ENCODE peak calls at places on chromosomes 16 and 17, in five cellular contexts. R, G, N, Q and A are unnamed samples.

GRCh38 chr17:57735707-57736106 is 9.4 kb downstream of the CCDC182 start:
- DNase-seq in R (peak; percentile 77), G (no peak), N (no peak), Q (peak; percentile 3), A (no peak)

GRCh38 chr17:34581446-34582184 is 2.2 kb downstream of the TMEM132E start:
- DNase-seq in R (peak; percentile 47), G (no peak), N (no peak), Q (no peak), A (no peak)

GRCh38 chr17:17051380-17051779 is 9.1 kb downstream of the MPRIP start:
- DNase-seq in R (no peak), G (no peak), N (no peak), Q (no peak), A (peak; percentile 3)

GRCh38 chr17:62750502-62751349 is 57.4 kb downstream of the MARCHF10 start:
- DNase-seq in R (peak; percentile 72), G (no peak), N (no peak), Q (no peak), A (no peak)

GRCh38 chr17:2259769-2260536 is 43.6 kb downstream of the SMG6 start:
- DNase-seq in R (no peak), G (peak; percentile 74), N (no peak), Q (no peak), A (no peak)

GRCh38 chr17:41962768-41963434 is 3.7 kb upstream of the CNP start:
- DNase-seq in R (peak; percentile 92), G (peak; percentile 90), N (peak; percentile 82), Q (peak; percentile 87), A (peak; percentile 66)

GRCh38 chr16:86566601-86566965 is at the start of gene FOXC2:
- DNase-seq in R (peak; percentile 92), G (peak; percentile 80), N (peak; percentile 70), Q (peak; percentile 96), A (no peak)

GRCh38 chr17:80468222-80468621 is 8.2 kb downstream of the NPTX1 start:
- DNase-seq in R (peak; percentile 80), G (no peak), N (no peak), Q (no peak), A (no peak)

GRCh38 chr17:40124279-40125141 is 2.7 kb downstream of the MSL1 start:
- DNase-seq in R (no peak), G (no peak), N (peak; percentile 53), Q (peak; percentile 61), A (no peak)

GRCh38 chr16:1626776-1627175 is 14.6 kb downstream of the CRAMP1 start:
- DNase-seq in R (no peak), G (no peak), N (no peak), Q (no peak), A (no peak)

GRCh38 chr17:32486091-32486700 is 597 bp upstream of the CDK5R1 start:
- DNase-seq in R (peak; percentile 88), G (peak; percentile 79), N (peak; percentile 70), Q (peak; percentile 80), A (no peak)

GRCh38 chr16:56321159-56321558 is 104.2 kb downstream of the AMFR start:
- DNase-seq in R (no peak), G (no peak), N (no peak), Q (no peak), A (no peak)

GRCh38 chr16:87955302-87956168 is 4.3 kb downstream of the BANP start:
- DNase-seq in R (no peak), G (no peak), N (no peak), Q (no peak), A (no peak)

GRCh38 chr17:56521439-56522141 is 71.9 kb upstream of the NOG start:
- DNase-seq in R (peak; percentile 44), G (no peak), N (no peak), Q (no peak), A (no peak)

GRCh38 chr16:3824121-3824795 is 56.3 kb downstream of the CREBBP start:
- DNase-seq in R (no peak), G (no peak), N (no peak), Q (no peak), A (no peak)

GRCh38 chr16:46555981-46556380 is 65.2 kb downstream of the SHCBP1 start:
- DNase-seq in R (no peak), G (no peak), N (no peak), Q (no peak), A (no peak)

GRCh38 chr17:39170051-39170450 is 4.1 kb upstream of the ARL5C start:
- DNase-seq in R (no peak), G (no peak), N (no peak), Q (no peak), A (no peak)

GRCh38 chr16:87201052-87201451 is 116.1 kb downstream of the C16orf95 start:
- DNase-seq in R (no peak), G (peak; percentile 89), N (no peak), Q (peak; percentile 14), A (no peak)

GRCh38 chr17:37490022-37490587 is 414 bp downstream of the DUSP14 start:
- DNase-seq in R (peak; percentile 80), G (peak; percentile 81), N (peak; percentile 61), Q (peak; percentile 98), A (peak; percentile 74)

GRCh38 chr16:21599994-21600773 is 807 bp downstream of the METTL9 start:
- DNase-seq in R (peak; percentile 33), G (no peak), N (peak; percentile 35), Q (peak; percentile 16), A (no peak)

GRCh38 chr17:36686123-36686669 is 84.8 kb downstream of the MRM1 start:
- DNase-seq in R (no peak), G (no peak), N (no peak), Q (no peak), A (no peak)

GRCh38 chr16:85083051-85083639 is 29.1 kb downstream of the CIBAR2 start:
- DNase-seq in R (peak; percentile 83), G (no peak), N (no peak), Q (no peak), A (no peak)

GRCh38 chr17:72378414-72379395 is 257.9 kb downstream of the SOX9 start:
- DNase-seq in R (no peak), G (no peak), N (no peak), Q (no peak), A (no peak)

GRCh38 chr17:17917394-17917793 is 54.8 kb downstream of the TOM1L2 start:
- DNase-seq in R (no peak), G (peak; percentile 13), N (no peak), Q (no peak), A (no peak)

GRCh38 chr17:149231-149630 is 11.9 kb downstream of the SCGB1C2 start:
- DNase-seq in R (no peak), G (peak; percentile 15), N (no peak), Q (no peak), A (no peak)
- TF ChIP-seq CTCF in R (peak; percentile 44), G (no peak), N (no peak), Q (no peak), A (no peak)

GRCh38 chr16:27642753-27643152 is 92.8 kb downstream of the KATNIP start:
- DNase-seq in R (peak; percentile 45), G (no peak), N (no peak), Q (peak; percentile 15), A (no peak)
- TF ChIP-seq CTCF in R (peak; percentile 59), G (no peak), N (no peak), Q (no peak), A (no peak)

GRCh38 chr17:21119247-21119944 is 7.4 kb upstream of the DHRS7B start:
- DNase-seq in R (peak; percentile 87), G (peak; percentile 86), N (peak; percentile 74), Q (peak; percentile 59), A (peak; percentile 41)

GRCh38 chr17:21124096-21124495 is 2.7 kb upstream of the DHRS7B start:
- DNase-seq in R (peak; percentile 48), G (no peak), N (no peak), Q (peak; percentile 11), A (no peak)

GRCh38 chr17:21125862-21126261 is 902 bp upstream of the DHRS7B start:
- DNase-seq in R (no peak), G (no peak), N (no peak), Q (no peak), A (no peak)

DNA sequence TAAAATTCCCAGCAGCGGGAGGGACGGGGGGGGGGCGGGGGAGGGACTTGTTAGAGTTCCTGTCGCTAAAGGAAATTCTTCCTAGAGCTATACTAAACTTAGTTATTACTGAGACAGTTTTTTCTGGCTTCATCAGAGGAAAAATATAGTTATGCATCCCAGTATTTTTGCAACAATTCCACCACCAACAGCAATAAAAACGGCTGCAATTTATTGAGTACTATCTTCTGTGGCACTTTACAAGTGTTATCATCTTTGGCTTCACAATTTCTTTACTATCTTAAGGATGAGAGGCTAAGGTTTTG is 6.9 kb upstream of the DHRS7B start:
- DNase-seq in R (no peak), G (no peak), N (no peak), Q (no peak), A (no peak)
- TF ChIP-seq CTCF in R (no peak), G (no peak), N (no peak), Q (no peak), A (no peak)

DNA sequence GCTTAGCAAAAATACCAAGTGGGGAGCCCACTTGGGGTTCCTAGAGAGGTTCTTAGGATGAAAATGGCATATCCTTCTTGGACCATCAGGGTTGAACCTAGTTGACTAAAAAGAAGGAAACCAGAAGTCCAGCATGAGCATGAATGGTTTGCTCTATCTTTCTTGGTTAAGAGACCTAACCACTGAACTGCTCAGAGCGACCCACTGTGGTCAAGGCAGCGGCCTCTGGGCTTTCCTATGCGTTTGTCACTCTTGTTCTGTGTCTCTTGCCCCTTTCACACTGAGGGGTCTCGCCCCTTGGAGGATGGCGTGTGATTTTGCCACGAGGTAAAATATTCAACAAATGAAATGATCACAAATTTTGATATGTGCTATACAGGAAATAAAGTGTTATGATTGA is 526 bp upstream of the BORCS6 start:
- DNase-seq in R (no peak), G (no peak), N (no peak), Q (no peak), A (no peak)
- TF ChIP-seq CTCF in R (no peak), G (no peak), N (no peak), Q (no peak), A (no peak)

DNA sequence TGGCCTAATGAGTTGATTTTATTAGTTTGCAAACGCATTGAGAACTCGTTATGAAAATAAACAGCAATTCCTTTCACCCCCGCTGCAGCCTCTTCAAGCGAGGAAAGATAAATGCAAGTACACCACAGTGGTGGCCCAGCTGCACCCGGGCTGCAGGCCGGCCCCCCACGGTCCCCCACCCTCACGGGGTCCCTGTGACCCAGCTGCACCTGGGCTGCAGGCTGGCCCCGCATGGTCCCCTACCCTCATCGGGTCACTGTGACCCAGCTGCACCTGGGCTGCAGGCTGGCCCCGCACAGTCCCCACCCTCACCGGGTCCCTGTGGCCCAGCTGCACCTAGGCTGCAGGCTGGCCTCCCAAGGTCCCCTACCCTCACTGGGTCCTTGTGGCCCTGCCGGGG is 32.2 kb downstream of the SDK2 start:
- DNase-seq in R (no peak), G (no peak), N (no peak), Q (no peak), A (no peak)
- TF ChIP-seq CTCF in R (no peak), G (no peak), N (no peak), Q (no peak), A (no peak)

DNA sequence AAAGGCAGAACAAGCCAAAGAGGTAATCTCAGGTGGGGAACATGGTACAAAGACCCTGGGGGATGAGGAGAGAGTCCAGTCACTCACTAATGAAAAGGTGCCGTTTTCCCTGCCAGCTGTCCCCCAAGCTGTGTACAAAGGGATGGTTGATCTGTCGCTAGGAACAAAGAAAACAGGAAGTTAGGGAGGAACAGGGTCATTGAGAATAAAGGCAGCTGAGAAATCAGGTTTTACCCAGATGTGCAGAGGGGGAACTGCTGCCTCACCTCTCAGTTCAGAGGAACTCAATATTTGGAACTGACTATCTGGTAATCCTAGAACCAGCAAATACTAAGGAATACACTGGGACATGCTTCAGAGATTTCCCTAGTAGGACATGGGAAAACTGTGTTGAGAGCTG is 1.5 kb downstream of the RSKR start:
- DNase-seq in R (no peak), G (no peak), N (no peak), Q (no peak), A (no peak)
- TF ChIP-seq CTCF in R (no peak), G (no peak), N (no peak), Q (no peak), A (no peak)